ENCODE peak calls at places on chromosomes 6 and 20, in six cellular contexts. S is tibial nerve, N is spleen, W is IMR-90, F is PC-9, H is pancreas. O is an unnamed sample.

GRCh38 chr20:3648941-3649340 is 14.3 kb downstream of the GFRA4 start:
- DNase-seq in S (no peak), N (no peak), W (no peak), F (no peak), H (no peak), O (no peak)

GRCh38 chr20:42857446-42857845 is 332.3 kb downstream of the PTPRT start:
- DNase-seq in S (no peak), N (no peak), W (no peak), F (no peak), H (no peak), O (no peak)

GRCh38 chr20:57270204-57270937 is 3.9 kb upstream of the BMP7 start:
- DNase-seq in S (no peak), N (no peak), W (no peak), F (no peak), H (no peak), O (no peak)

GRCh38 chr6:170174771-170175643 is 115.9 kb downstream of the DLL1 start:
- DNase-seq in S (no peak), N (peak; percentile 65), W (no peak), F (no peak), H (peak; percentile 57), O (no peak)

GRCh38 chr6:170522565-170523183 is 30.4 kb downstream of the PSMB1 start:
- DNase-seq in S (no peak), N (no peak), W (peak; percentile 24), F (no peak), H (no peak), O (no peak)

GRCh38 chr6:87259791-87260190 is 62.6 kb upstream of the SMIM8 start:
- DNase-seq in S (no peak), N (no peak), W (no peak), F (no peak), H (no peak), O (no peak)

GRCh38 chr20:4869290-4870193 is 131.8 kb downstream of the SLC23A2 start:
- DNase-seq in S (no peak), N (no peak), W (peak; percentile 86), F (peak; percentile 49), H (no peak), O (peak; percentile 93)

GRCh38 chr6:27250277-27250954 is 2.9 kb downstream of the PRSS16 start:
- DNase-seq in S (no peak), N (no peak), W (no peak), F (no peak), H (peak; percentile 66), O (no peak)

DNA sequence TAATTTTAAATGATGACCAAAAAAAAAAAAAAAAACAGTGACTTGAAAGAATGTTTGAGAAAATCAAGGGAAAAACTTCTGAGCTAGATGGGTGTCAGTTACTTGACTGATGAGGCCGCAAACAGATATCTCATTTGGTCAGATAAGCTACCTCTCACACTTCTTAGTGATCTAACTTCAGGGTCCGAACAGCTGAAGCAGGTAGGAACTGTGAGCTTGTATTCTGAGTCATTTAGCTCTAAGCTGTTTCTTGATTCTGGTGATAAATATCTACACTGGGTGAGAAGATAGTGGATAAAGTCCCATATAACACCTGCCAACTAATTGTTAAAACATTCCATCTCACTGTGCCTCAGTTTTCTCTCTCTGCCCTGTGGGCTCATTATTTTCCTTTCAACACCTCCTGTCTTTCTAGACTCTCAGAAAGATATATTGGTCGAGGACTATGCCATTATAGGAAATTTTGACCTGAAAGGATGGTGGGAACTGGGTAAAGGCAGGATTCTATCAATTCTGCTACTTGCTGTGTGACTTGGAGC is 7.7 kb downstream of the KIF3B start:
- DNase-seq in S (no peak), N (no peak), W (no peak), F (no peak), H (no peak), O (no peak)
- H3K27ac ChIP-seq in S (peak overlapping the region; percentile 14), N (peak overlapping the region; percentile 80), W (no peak overlapping the region), F (no peak overlapping the region), H (no peak overlapping the region), O (no peak overlapping the region)

GRCh38 chr6:138106665-138107077 is 548 bp downstream of the PERP start:
- DNase-seq in S (no peak), N (no peak), W (no peak), F (no peak), H (no peak), O (no peak)
- H3K27ac ChIP-seq in S (peak overlapping the region; percentile 65), N (no peak overlapping the region), W (peak overlapping the region; percentile 74), F (peak overlapping the region; percentile 78), H (peak overlapping the region; percentile 77), O (peak overlapping the region; percentile 97)

DNA sequence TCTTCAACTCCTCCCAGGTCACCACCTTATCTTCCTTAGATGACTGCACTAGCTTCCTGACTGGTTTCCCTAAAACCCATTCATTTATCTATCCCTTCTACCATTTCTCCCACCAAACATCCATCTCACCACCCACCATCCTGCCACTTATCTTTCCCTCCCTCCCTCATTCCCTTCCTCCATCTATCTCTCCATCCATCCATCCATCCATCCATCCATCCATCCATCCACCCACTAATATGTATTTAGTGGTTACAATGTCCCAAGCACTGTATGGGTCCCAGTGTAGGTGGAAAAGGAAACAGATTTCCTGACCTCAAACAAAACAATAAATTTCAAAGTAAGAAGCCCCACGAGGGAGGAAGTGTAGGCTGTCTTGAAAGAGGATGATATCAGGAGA is 59.3 kb upstream of the APCDD1L start:
- DNase-seq in S (no peak), N (no peak), W (no peak), F (no peak), H (no peak), O (no peak)
- H3K27ac ChIP-seq in S (no peak overlapping the region), N (no peak overlapping the region), W (no peak overlapping the region), F (no peak overlapping the region), H (no peak overlapping the region), O (no peak overlapping the region)

DNA sequence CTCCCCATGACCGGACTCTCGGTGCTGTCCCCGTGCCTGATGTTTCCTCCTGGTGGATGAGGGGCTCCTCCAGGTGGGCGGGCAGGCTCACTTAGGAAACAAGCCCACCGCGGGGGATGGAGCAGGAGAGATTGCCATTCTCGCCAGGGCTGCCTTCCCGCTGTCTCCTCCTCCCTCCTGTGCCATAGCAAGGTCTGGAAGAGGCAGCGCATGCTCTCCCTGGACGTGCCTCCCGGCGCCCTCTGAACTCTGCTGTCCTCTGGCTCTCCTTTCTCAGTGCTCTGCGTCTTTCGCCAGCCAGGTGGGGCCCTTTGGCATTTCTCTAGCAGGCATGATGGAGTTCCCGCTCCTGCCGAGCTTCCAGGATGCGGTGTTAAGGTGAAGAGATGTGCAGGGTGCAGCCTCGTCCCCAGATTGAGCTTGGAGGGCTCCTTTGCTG is 17.4 kb upstream of the NPEPL1 start:
- DNase-seq in S (no peak), N (no peak), W (no peak), F (no peak), H (no peak), O (no peak)
- H3K27ac ChIP-seq in S (no peak overlapping the region), N (no peak overlapping the region), W (no peak overlapping the region), F (no peak overlapping the region), H (no peak overlapping the region), O (no peak overlapping the region)

DNA sequence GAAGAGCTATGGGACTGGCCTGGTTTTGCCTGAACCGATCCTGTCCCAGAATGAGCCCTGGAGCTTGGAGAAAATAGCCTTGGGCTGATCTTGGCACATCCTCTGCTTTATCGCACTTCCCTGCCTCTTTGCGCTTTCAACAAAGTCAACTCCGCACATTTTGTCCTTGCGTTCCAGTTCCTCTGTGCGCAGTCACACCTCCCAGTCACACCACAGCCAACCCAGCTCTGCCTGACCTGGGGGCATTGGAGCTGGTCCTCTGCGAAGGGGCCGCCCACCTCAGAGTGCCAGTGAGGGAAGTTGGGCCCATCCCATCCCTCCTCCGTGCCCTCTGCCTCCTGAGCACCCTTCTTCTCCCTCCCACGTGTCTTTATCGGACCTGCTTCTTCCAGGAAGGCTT is 16.9 kb upstream of the UQCC2 start:
- DNase-seq in S (no peak), N (no peak), W (no peak), F (no peak), H (peak; percentile 59), O (no peak)
- H3K27ac ChIP-seq in S (no peak overlapping the region), N (no peak overlapping the region), W (no peak overlapping the region), F (no peak overlapping the region), H (peak overlapping the region; percentile 13), O (no peak overlapping the region)

GRCh38 chr6:11206576-11206975 is 25.9 kb downstream of the NEDD9 start:
- DNase-seq in S (no peak), N (no peak), W (no peak), F (no peak), H (no peak), O (no peak)
- H3K27ac ChIP-seq in S (peak overlapping the region; percentile 90), N (peak overlapping the region; percentile 79), W (no peak overlapping the region), F (peak overlapping the region; percentile 92), H (peak overlapping the region; percentile 47), O (peak overlapping the region; percentile 80)

DNA sequence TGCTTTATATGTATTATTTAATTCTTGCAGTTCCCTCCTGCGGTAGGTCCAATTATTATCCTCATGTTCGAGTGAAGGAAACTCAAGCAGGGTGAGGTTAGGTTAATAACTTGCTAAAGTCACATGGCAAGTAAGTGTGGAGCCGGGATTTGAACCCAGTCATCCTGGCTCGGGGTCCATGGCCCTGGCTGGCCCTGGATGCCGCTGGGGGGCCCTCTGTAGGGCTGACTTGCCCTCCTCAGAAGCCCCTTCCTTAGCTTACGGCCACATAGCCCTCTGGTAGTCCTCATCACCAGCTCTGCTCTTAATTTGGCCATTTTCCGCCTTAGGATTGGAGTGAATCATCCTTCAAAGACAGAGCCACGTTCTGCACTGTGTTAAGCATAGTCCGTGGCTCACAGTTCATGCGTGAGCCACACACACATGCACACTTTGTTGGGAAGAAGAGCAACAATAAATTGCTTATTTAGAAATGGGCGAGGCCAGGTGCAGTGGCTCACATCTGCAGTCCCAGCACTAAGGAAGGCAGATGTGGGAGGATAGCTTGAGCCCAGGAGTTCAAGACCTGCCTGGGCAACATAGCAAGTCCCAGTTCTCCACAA is 131.2 kb downstream of the ZDHHC14 start:
- DNase-seq in S (no peak), N (no peak), W (no peak), F (no peak), H (no peak), O (no peak)
- H3K27ac ChIP-seq in S (no peak overlapping the region), N (no peak overlapping the region), W (peak overlapping the region; percentile 32), F (no peak overlapping the region), H (no peak overlapping the region), O (no peak overlapping the region)

O was measured in epithelial cell of prostate.